ENCODE peak calls at places on chromosomes 16 and 17, in ten cellular contexts. P, D, T, J, N, Z, R, U, I and V are unnamed samples.

GRCh38 chr16:54438469-54438868 is 151.9 kb upstream of the IRX3 start:
- DNase-seq in Z (no peak), R (no peak), D (no peak), T (no peak), U (no peak), P (no peak), I (no peak), J (no peak), N (no peak), V (no peak)

GRCh38 chr17:13346996-13347762 is 254.6 kb downstream of the HS3ST3A1 start:
- DNase-seq in N (peak; percentile 5), J (no peak), D (no peak), R (peak; percentile 87), P (no peak), I (no peak), T (no peak), Z (no peak), U (peak; percentile 95), V (peak; percentile 82)

GRCh38 chr16:471353-472198 is 46.1 kb downstream of the RAB11FIP3 start:
- DNase-seq in T (no peak), D (no peak), R (peak; percentile 67), I (no peak), Z (no peak), N (no peak), P (no peak), J (peak; percentile 69), U (peak; percentile 73), V (no peak)

GRCh38 chr16:31507929-31508705 is at the start of gene RUSF1:
- DNase-seq in Z (peak; percentile 85), D (peak; percentile 60), T (peak; percentile 64), U (peak; percentile 79), I (peak; percentile 79), J (peak; percentile 97), P (peak; percentile 94), R (peak; percentile 49), N (peak; percentile 93), V (peak; percentile 31)

GRCh38 chr17:3657874-3658783 is 10.2 kb downstream of the TAX1BP3 start:
- DNase-seq in R (no peak), U (no peak), N (no peak), J (no peak), I (no peak), T (no peak), D (no peak), Z (no peak), P (no peak), V (no peak)

GRCh38 chr17:13582776-13583414 is 18.8 kb downstream of the HS3ST3A1 start:
- DNase-seq in U (no peak), T (no peak), P (peak; percentile 7), Z (no peak), R (no peak), N (no peak), J (no peak), D (no peak), I (no peak), V (no peak)

GRCh38 chr16:2769675-2770056 is 7.4 kb downstream of the ELOB start:
- DNase-seq in Z (no peak), I (no peak), J (no peak), D (no peak), T (no peak), P (no peak), U (peak; percentile 74), N (no peak), R (no peak), V (no peak)

GRCh38 chr16:67177743-67178699 is 5.7 kb downstream of the MATCAP1 start:
- DNase-seq in P (peak; percentile 55), Z (peak; percentile 90), D (no peak), N (peak; percentile 81), J (peak; percentile 87), U (peak; percentile 94), R (no peak), I (peak; percentile 78), T (no peak), V (no peak)

GRCh38 chr17:65231086-65231485 is 93.9 kb downstream of the RGS9 start:
- DNase-seq in Z (no peak), N (no peak), P (no peak), R (no peak), J (no peak), T (no peak), I (no peak), D (no peak), U (no peak), V (no peak)

GRCh38 chr17:58870747-58871146 is 115.1 kb downstream of the PPM1E start:
- DNase-seq in P (peak; percentile 8), N (no peak), T (no peak), Z (no peak), J (no peak), U (no peak), D (no peak), I (no peak), R (no peak), V (no peak)

GRCh38 chr16:75116081-75116910 is at the start of gene LDHD:
- DNase-seq in P (no peak), R (no peak), Z (no peak), J (peak; percentile 67), D (no peak), U (peak; percentile 21), N (no peak), T (no peak), I (no peak), V (no peak)